ENCODE peak calls at places on chromosome X, in ten cellular contexts. One of them, this sample, is unnamed.

GRCh38 chrX:120301497-120301896 is 9.8 kb downstream of the TMEM255A start:
- DNase-seq in upper lobe of left lung: no peak
- DNase-seq in kidney epithelial cell: no peak
- DNase-seq in brain microvascular endothelial cell: no peak
- DNase-seq in CD8-positive, alpha-beta T cell: no peak
- DNase-seq in choroid plexus epithelial cell: no peak
- DNase-seq in HFFc6: no peak
- DNase-seq in PC-9: no peak
- DNase-seq in foreskin keratinocyte: no peak
- DNase-seq in psoas muscle: no peak
- DNase-seq in this sample: no peak

GRCh38 chrX:30971761-30972603 is 82.9 kb upstream of the TAB3 start:
- DNase-seq in upper lobe of left lung: no peak
- DNase-seq in kidney epithelial cell: no peak
- DNase-seq in brain microvascular endothelial cell: peak; percentile 38
- DNase-seq in CD8-positive, alpha-beta T cell: no peak
- DNase-seq in choroid plexus epithelial cell: peak; percentile 64
- DNase-seq in HFFc6: peak; percentile 18
- DNase-seq in PC-9: peak; percentile 37
- DNase-seq in foreskin keratinocyte: no peak
- DNase-seq in psoas muscle: no peak
- DNase-seq in this sample: peak; percentile 54

GRCh38 chrX:100745806-100746537 is 14.1 kb upstream of the SYTL4 start:
- DNase-seq in upper lobe of left lung: no peak
- DNase-seq in kidney epithelial cell: no peak
- DNase-seq in brain microvascular endothelial cell: no peak
- DNase-seq in CD8-positive, alpha-beta T cell: no peak
- DNase-seq in choroid plexus epithelial cell: peak; percentile 68
- DNase-seq in HFFc6: no peak
- DNase-seq in PC-9: no peak
- DNase-seq in foreskin keratinocyte: no peak
- DNase-seq in psoas muscle: no peak
- DNase-seq in this sample: no peak

GRCh38 chrX:6644411-6644810 is 109.5 kb upstream of the VCX3A start:
- DNase-seq in upper lobe of left lung: no peak
- DNase-seq in kidney epithelial cell: no peak
- DNase-seq in brain microvascular endothelial cell: no peak
- DNase-seq in CD8-positive, alpha-beta T cell: no peak
- DNase-seq in choroid plexus epithelial cell: no peak
- DNase-seq in HFFc6: no peak
- DNase-seq in PC-9: no peak
- DNase-seq in foreskin keratinocyte: no peak
- DNase-seq in psoas muscle: no peak
- DNase-seq in this sample: no peak

GRCh38 chrX:14030248-14030592 is 528 bp upstream of the GEMIN8 start:
- DNase-seq in upper lobe of left lung: no peak
- DNase-seq in kidney epithelial cell: no peak
- DNase-seq in brain microvascular endothelial cell: no peak
- DNase-seq in CD8-positive, alpha-beta T cell: no peak
- DNase-seq in choroid plexus epithelial cell: peak; percentile 54
- DNase-seq in HFFc6: peak; percentile 18
- DNase-seq in PC-9: no peak
- DNase-seq in foreskin keratinocyte: no peak
- DNase-seq in psoas muscle: no peak
- DNase-seq in this sample: no peak

GRCh38 chrX:10126044-10126443 is 30.7 kb upstream of the CLCN4 start:
- DNase-seq in upper lobe of left lung: peak; percentile 77
- DNase-seq in kidney epithelial cell: no peak
- DNase-seq in brain microvascular endothelial cell: no peak
- DNase-seq in CD8-positive, alpha-beta T cell: no peak
- DNase-seq in choroid plexus epithelial cell: no peak
- DNase-seq in HFFc6: no peak
- DNase-seq in PC-9: no peak
- DNase-seq in foreskin keratinocyte: no peak
- DNase-seq in psoas muscle: no peak
- DNase-seq in this sample: no peak

GRCh38 chrX:138128025-138128671 is 562.2 kb downstream of the ZIC3 start:
- DNase-seq in upper lobe of left lung: no peak
- DNase-seq in kidney epithelial cell: no peak
- DNase-seq in brain microvascular endothelial cell: peak; percentile 20
- DNase-seq in CD8-positive, alpha-beta T cell: no peak
- DNase-seq in choroid plexus epithelial cell: peak; percentile 34
- DNase-seq in HFFc6: peak; percentile 0
- DNase-seq in PC-9: no peak
- DNase-seq in foreskin keratinocyte: no peak
- DNase-seq in psoas muscle: no peak
- DNase-seq in this sample: peak; percentile 23

GRCh38 chrX:5278908-5279307 is 949.8 kb downstream of the NLGN4X start:
- DNase-seq in upper lobe of left lung: no peak
- DNase-seq in kidney epithelial cell: no peak
- DNase-seq in brain microvascular endothelial cell: no peak
- DNase-seq in CD8-positive, alpha-beta T cell: no peak
- DNase-seq in choroid plexus epithelial cell: no peak
- DNase-seq in HFFc6: no peak
- DNase-seq in PC-9: no peak
- DNase-seq in foreskin keratinocyte: no peak
- DNase-seq in psoas muscle: no peak
- DNase-seq in this sample: no peak

GRCh38 chrX:10648608-10649007 is 28.2 kb upstream of the MID1 start:
- DNase-seq in upper lobe of left lung: no peak
- DNase-seq in kidney epithelial cell: no peak
- DNase-seq in brain microvascular endothelial cell: peak; percentile 32
- DNase-seq in CD8-positive, alpha-beta T cell: no peak
- DNase-seq in choroid plexus epithelial cell: peak; percentile 87
- DNase-seq in HFFc6: peak; percentile 18
- DNase-seq in PC-9: no peak
- DNase-seq in foreskin keratinocyte: no peak
- DNase-seq in psoas muscle: no peak
- DNase-seq in this sample: no peak

GRCh38 chrX:44344687-44345086 is 1.2 kb upstream of the EFHC2 start:
- DNase-seq in upper lobe of left lung: no peak
- DNase-seq in kidney epithelial cell: no peak
- DNase-seq in brain microvascular endothelial cell: no peak
- DNase-seq in CD8-positive, alpha-beta T cell: no peak
- DNase-seq in choroid plexus epithelial cell: no peak
- DNase-seq in HFFc6: no peak
- DNase-seq in PC-9: no peak
- DNase-seq in foreskin keratinocyte: no peak
- DNase-seq in psoas muscle: no peak
- DNase-seq in this sample: no peak

GRCh38 chrX:71996826-71997225 is 86.2 kb downstream of the NHSL2 start:
- DNase-seq in upper lobe of left lung: no peak
- DNase-seq in kidney epithelial cell: no peak
- DNase-seq in brain microvascular endothelial cell: no peak
- DNase-seq in CD8-positive, alpha-beta T cell: no peak
- DNase-seq in choroid plexus epithelial cell: no peak
- DNase-seq in HFFc6: peak; percentile 7
- DNase-seq in PC-9: no peak
- DNase-seq in foreskin keratinocyte: no peak
- DNase-seq in psoas muscle: peak; percentile 63
- DNase-seq in this sample: no peak

GRCh38 chrX:128781506-128781905 is 729.3 kb upstream of the ACTRT1 start:
- DNase-seq in upper lobe of left lung: no peak
- DNase-seq in kidney epithelial cell: no peak
- DNase-seq in brain microvascular endothelial cell: no peak
- DNase-seq in CD8-positive, alpha-beta T cell: peak; percentile 48
- DNase-seq in choroid plexus epithelial cell: peak; percentile 18
- DNase-seq in HFFc6: no peak
- DNase-seq in PC-9: no peak
- DNase-seq in foreskin keratinocyte: no peak
- DNase-seq in psoas muscle: no peak
- DNase-seq in this sample: peak; percentile 20

GRCh38 chrX:17860811-17861495 is at the start of gene RAI2:
- DNase-seq in upper lobe of left lung: peak; percentile 87
- DNase-seq in kidney epithelial cell: no peak
- DNase-seq in brain microvascular endothelial cell: no peak
- DNase-seq in CD8-positive, alpha-beta T cell: peak; percentile 52
- DNase-seq in choroid plexus epithelial cell: no peak
- DNase-seq in HFFc6: no peak
- DNase-seq in PC-9: no peak
- DNase-seq in foreskin keratinocyte: no peak
- DNase-seq in psoas muscle: peak; percentile 30
- DNase-seq in this sample: peak; percentile 17

GRCh38 chrX:75989806-75990590 is 182.9 kb upstream of the PBDC1 start:
- DNase-seq in upper lobe of left lung: no peak
- DNase-seq in kidney epithelial cell: no peak
- DNase-seq in brain microvascular endothelial cell: no peak
- DNase-seq in CD8-positive, alpha-beta T cell: no peak
- DNase-seq in choroid plexus epithelial cell: no peak
- DNase-seq in HFFc6: no peak
- DNase-seq in PC-9: no peak
- DNase-seq in foreskin keratinocyte: no peak
- DNase-seq in psoas muscle: no peak
- DNase-seq in this sample: no peak

GRCh38 chrX:19064175-19064574 is 58.1 kb downstream of the ADGRG2 start:
- DNase-seq in upper lobe of left lung: no peak
- DNase-seq in kidney epithelial cell: no peak
- DNase-seq in brain microvascular endothelial cell: peak; percentile 81
- DNase-seq in CD8-positive, alpha-beta T cell: no peak
- DNase-seq in choroid plexus epithelial cell: peak; percentile 54
- DNase-seq in HFFc6: no peak
- DNase-seq in PC-9: peak; percentile 76
- DNase-seq in foreskin keratinocyte: peak; percentile 40
- DNase-seq in psoas muscle: no peak
- DNase-seq in this sample: no peak

DNA sequence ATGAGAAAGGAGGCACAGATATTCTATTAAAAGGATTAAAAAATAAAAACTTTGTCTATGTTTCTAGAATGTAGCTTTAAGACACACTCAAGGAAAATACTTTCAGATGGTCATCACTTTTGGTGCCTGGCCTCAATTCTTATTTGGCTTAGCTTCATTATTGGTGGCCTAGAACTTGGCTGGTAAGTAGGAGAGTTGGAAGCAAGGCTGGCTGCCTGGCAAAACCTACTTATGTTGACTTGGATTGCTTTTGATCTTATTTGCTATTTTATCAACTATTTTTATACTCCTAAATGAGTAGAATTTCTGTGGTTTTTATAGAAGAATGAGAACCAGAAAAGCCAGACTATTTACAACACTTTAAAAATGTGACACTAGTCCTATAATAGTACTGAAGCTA is 35.3 kb upstream of the JADE3 start:
- DNase-seq in upper lobe of left lung: no peak
- DNase-seq in kidney epithelial cell: no peak
- DNase-seq in brain microvascular endothelial cell: no peak
- DNase-seq in CD8-positive, alpha-beta T cell: no peak
- DNase-seq in choroid plexus epithelial cell: no peak
- DNase-seq in HFFc6: no peak
- DNase-seq in PC-9: no peak
- DNase-seq in foreskin keratinocyte: no peak
- DNase-seq in psoas muscle: no peak
- DNase-seq in this sample: no peak
- TF ChIP-seq CTCF in upper lobe of left lung: no peak
- TF ChIP-seq CTCF in kidney epithelial cell: no peak
- TF ChIP-seq CTCF in brain microvascular endothelial cell: no peak
- TF ChIP-seq CTCF in CD8-positive, alpha-beta T cell: no peak
- TF ChIP-seq CTCF in choroid plexus epithelial cell: no peak
- TF ChIP-seq CTCF in HFFc6: no peak
- TF ChIP-seq CTCF in PC-9: no peak
- TF ChIP-seq CTCF in foreskin keratinocyte: no peak
- TF ChIP-seq CTCF in psoas muscle: no peak
- TF ChIP-seq CTCF in this sample: no peak

GRCh38 chrX:155505296-155505695 is 46.9 kb upstream of the F8A3 start:
- DNase-seq in upper lobe of left lung: no peak
- DNase-seq in kidney epithelial cell: no peak
- DNase-seq in brain microvascular endothelial cell: no peak
- DNase-seq in CD8-positive, alpha-beta T cell: no peak
- DNase-seq in choroid plexus epithelial cell: no peak
- DNase-seq in HFFc6: no peak
- DNase-seq in PC-9: no peak
- DNase-seq in foreskin keratinocyte: no peak
- DNase-seq in psoas muscle: no peak
- DNase-seq in this sample: no peak
- TF ChIP-seq CTCF in upper lobe of left lung: no peak
- TF ChIP-seq CTCF in kidney epithelial cell: no peak
- TF ChIP-seq CTCF in brain microvascular endothelial cell: no peak
- TF ChIP-seq CTCF in CD8-positive, alpha-beta T cell: no peak
- TF ChIP-seq CTCF in choroid plexus epithelial cell: no peak
- TF ChIP-seq CTCF in HFFc6: no peak
- TF ChIP-seq CTCF in PC-9: no peak
- TF ChIP-seq CTCF in foreskin keratinocyte: no peak
- TF ChIP-seq CTCF in psoas muscle: no peak
- TF ChIP-seq CTCF in this sample: no peak

GRCh38 chrX:149487292-149487691 is 17.8 kb downstream of the IDS start:
- DNase-seq in upper lobe of left lung: no peak
- DNase-seq in kidney epithelial cell: no peak
- DNase-seq in brain microvascular endothelial cell: no peak
- DNase-seq in CD8-positive, alpha-beta T cell: peak; percentile 42
- DNase-seq in choroid plexus epithelial cell: no peak
- DNase-seq in HFFc6: no peak
- DNase-seq in PC-9: peak; percentile 47
- DNase-seq in foreskin keratinocyte: no peak
- DNase-seq in psoas muscle: no peak
- DNase-seq in this sample: no peak
- TF ChIP-seq CTCF in upper lobe of left lung: no peak
- TF ChIP-seq CTCF in kidney epithelial cell: peak; percentile 36
- TF ChIP-seq CTCF in brain microvascular endothelial cell: peak; percentile 51
- TF ChIP-seq CTCF in CD8-positive, alpha-beta T cell: no peak
- TF ChIP-seq CTCF in choroid plexus epithelial cell: peak; percentile 45
- TF ChIP-seq CTCF in HFFc6: peak; percentile 57
- TF ChIP-seq CTCF in PC-9: peak; percentile 61
- TF ChIP-seq CTCF in foreskin keratinocyte: peak; percentile 59
- TF ChIP-seq CTCF in psoas muscle: no peak
- TF ChIP-seq CTCF in this sample: no peak

GRCh38 chrX:16807548-16807947 is 21.3 kb downstream of the TXLNG start:
- DNase-seq in upper lobe of left lung: no peak
- DNase-seq in kidney epithelial cell: no peak
- DNase-seq in brain microvascular endothelial cell: no peak
- DNase-seq in CD8-positive, alpha-beta T cell: no peak
- DNase-seq in choroid plexus epithelial cell: no peak
- DNase-seq in HFFc6: no peak
- DNase-seq in PC-9: no peak
- DNase-seq in foreskin keratinocyte: no peak
- DNase-seq in psoas muscle: no peak
- DNase-seq in this sample: no peak
- TF ChIP-seq CTCF in upper lobe of left lung: no peak
- TF ChIP-seq CTCF in kidney epithelial cell: peak; percentile 9
- TF ChIP-seq CTCF in brain microvascular endothelial cell: no peak
- TF ChIP-seq CTCF in CD8-positive, alpha-beta T cell: no peak
- TF ChIP-seq CTCF in choroid plexus epithelial cell: peak; percentile 19
- TF ChIP-seq CTCF in HFFc6: no peak
- TF ChIP-seq CTCF in PC-9: no peak
- TF ChIP-seq CTCF in foreskin keratinocyte: peak; percentile 43
- TF ChIP-seq CTCF in psoas muscle: peak; percentile 32
- TF ChIP-seq CTCF in this sample: no peak